ENCODE peak calls at places on chromosomes 12 and 14, in ten cellular contexts. One of them, this sample, is unnamed.

GRCh38 chr12:23929906-23930305 is 19.6 kb downstream of the SOX5 start:
- DNase-seq in body of pancreas: no peak
- DNase-seq in globus pallidus: no peak
- DNase-seq in tibial artery: no peak
- DNase-seq in pons: no peak
- DNase-seq in stimulated activated CD8-positive, alpha-beta memory T cell treated with anti-CD3 and anti-CD28 coated beads, Interleukin-4, amount 100 ng/mL, for 1 hour: no peak
- DNase-seq in stimulated activated CD4-positive, alpha-beta T cell treated with anti-CD3 and anti-CD28 coated beads, Interleukin-1b, Interleukin-23, amount 100 ng/mL, for 24 hours: no peak
- DNase-seq in ureter: no peak
- DNase-seq in left ventricle myocardium superior: no peak
- DNase-seq in SW480: no peak
- DNase-seq in this sample: no peak

GRCh38 chr14:69685716-69686115 is 74.3 kb downstream of the SUSD6 start:
- DNase-seq in stimulated activated CD8-positive, alpha-beta memory T cell treated with anti-CD3 and anti-CD28 coated beads, Interleukin-4, amount 100 ng/mL, for 1 hour: no peak
- DNase-seq in tibial artery: peak
- DNase-seq in ureter: no peak
- DNase-seq in stimulated activated CD4-positive, alpha-beta T cell treated with anti-CD3 and anti-CD28 coated beads, Interleukin-1b, Interleukin-23, amount 100 ng/mL, for 24 hours: no peak
- DNase-seq in globus pallidus: peak
- DNase-seq in left ventricle myocardium superior: peak
- DNase-seq in pons: peak
- DNase-seq in body of pancreas: peak
- DNase-seq in SW480: no peak
- DNase-seq in this sample: peak

GRCh38 chr12:109255377-109255776 is 53.7 kb downstream of the FOXN4 start:
- DNase-seq in left ventricle myocardium superior: no peak
- DNase-seq in SW480: no peak
- DNase-seq in globus pallidus: peak
- DNase-seq in stimulated activated CD4-positive, alpha-beta T cell treated with anti-CD3 and anti-CD28 coated beads, Interleukin-1b, Interleukin-23, amount 100 ng/mL, for 24 hours: no peak
- DNase-seq in tibial artery: no peak
- DNase-seq in body of pancreas: no peak
- DNase-seq in stimulated activated CD8-positive, alpha-beta memory T cell treated with anti-CD3 and anti-CD28 coated beads, Interleukin-4, amount 100 ng/mL, for 1 hour: no peak
- DNase-seq in ureter: no peak
- DNase-seq in pons: peak
- DNase-seq in this sample: no peak

GRCh38 chr12:69350777-69351176 is 2.6 kb downstream of the LYZ start:
- DNase-seq in tibial artery: no peak
- DNase-seq in ureter: no peak
- DNase-seq in pons: no peak
- DNase-seq in SW480: no peak
- DNase-seq in left ventricle myocardium superior: no peak
- DNase-seq in stimulated activated CD8-positive, alpha-beta memory T cell treated with anti-CD3 and anti-CD28 coated beads, Interleukin-4, amount 100 ng/mL, for 1 hour: no peak
- DNase-seq in globus pallidus: no peak
- DNase-seq in body of pancreas: no peak
- DNase-seq in stimulated activated CD4-positive, alpha-beta T cell treated with anti-CD3 and anti-CD28 coated beads, Interleukin-1b, Interleukin-23, amount 100 ng/mL, for 24 hours: no peak
- DNase-seq in this sample: no peak

GRCh38 chr14:23446291-23446851 is 10.9 kb upstream of the MYH7 start:
- DNase-seq in stimulated activated CD4-positive, alpha-beta T cell treated with anti-CD3 and anti-CD28 coated beads, Interleukin-1b, Interleukin-23, amount 100 ng/mL, for 24 hours: no peak
- DNase-seq in globus pallidus: no peak
- DNase-seq in left ventricle myocardium superior: no peak
- DNase-seq in SW480: no peak
- DNase-seq in ureter: peak
- DNase-seq in pons: no peak
- DNase-seq in tibial artery: no peak
- DNase-seq in body of pancreas: no peak
- DNase-seq in stimulated activated CD8-positive, alpha-beta memory T cell treated with anti-CD3 and anti-CD28 coated beads, Interleukin-4, amount 100 ng/mL, for 1 hour: no peak
- DNase-seq in this sample: no peak

GRCh38 chr14:96268426-96269358 is 12.7 kb downstream of the BDKRB1 start:
- DNase-seq in SW480: peak
- DNase-seq in pons: no peak
- DNase-seq in stimulated activated CD8-positive, alpha-beta memory T cell treated with anti-CD3 and anti-CD28 coated beads, Interleukin-4, amount 100 ng/mL, for 1 hour: no peak
- DNase-seq in left ventricle myocardium superior: peak
- DNase-seq in tibial artery: peak
- DNase-seq in body of pancreas: peak
- DNase-seq in stimulated activated CD4-positive, alpha-beta T cell treated with anti-CD3 and anti-CD28 coated beads, Interleukin-1b, Interleukin-23, amount 100 ng/mL, for 24 hours: no peak
- DNase-seq in globus pallidus: no peak
- DNase-seq in ureter: peak
- DNase-seq in this sample: no peak

GRCh38 chr14:26636571-26636970 is 38.7 kb upstream of the NOVA1 start:
- DNase-seq in SW480: no peak
- DNase-seq in left ventricle myocardium superior: no peak
- DNase-seq in body of pancreas: no peak
- DNase-seq in stimulated activated CD8-positive, alpha-beta memory T cell treated with anti-CD3 and anti-CD28 coated beads, Interleukin-4, amount 100 ng/mL, for 1 hour: no peak
- DNase-seq in globus pallidus: no peak
- DNase-seq in tibial artery: no peak
- DNase-seq in pons: peak
- DNase-seq in ureter: no peak
- DNase-seq in stimulated activated CD4-positive, alpha-beta T cell treated with anti-CD3 and anti-CD28 coated beads, Interleukin-1b, Interleukin-23, amount 100 ng/mL, for 24 hours: no peak
- DNase-seq in this sample: no peak

GRCh38 chr14:73014105-73014504 is 12.8 kb downstream of the ZFYVE1 start:
- DNase-seq in stimulated activated CD4-positive, alpha-beta T cell treated with anti-CD3 and anti-CD28 coated beads, Interleukin-1b, Interleukin-23, amount 100 ng/mL, for 24 hours: no peak
- DNase-seq in pons: peak
- DNase-seq in stimulated activated CD8-positive, alpha-beta memory T cell treated with anti-CD3 and anti-CD28 coated beads, Interleukin-4, amount 100 ng/mL, for 1 hour: no peak
- DNase-seq in tibial artery: no peak
- DNase-seq in left ventricle myocardium superior: no peak
- DNase-seq in body of pancreas: no peak
- DNase-seq in SW480: no peak
- DNase-seq in globus pallidus: no peak
- DNase-seq in ureter: no peak
- DNase-seq in this sample: no peak

GRCh38 chr12:113391650-113392340 is 11.9 kb downstream of the SDS start:
- DNase-seq in stimulated activated CD4-positive, alpha-beta T cell treated with anti-CD3 and anti-CD28 coated beads, Interleukin-1b, Interleukin-23, amount 100 ng/mL, for 24 hours: no peak
- DNase-seq in globus pallidus: no peak
- DNase-seq in ureter: no peak
- DNase-seq in left ventricle myocardium superior: no peak
- DNase-seq in body of pancreas: no peak
- DNase-seq in pons: no peak
- DNase-seq in tibial artery: no peak
- DNase-seq in stimulated activated CD8-positive, alpha-beta memory T cell treated with anti-CD3 and anti-CD28 coated beads, Interleukin-4, amount 100 ng/mL, for 1 hour: no peak
- DNase-seq in SW480: no peak
- DNase-seq in this sample: no peak

GRCh38 chr12:89821901-89822300 is 113.3 kb upstream of the ATP2B1 start:
- DNase-seq in stimulated activated CD8-positive, alpha-beta memory T cell treated with anti-CD3 and anti-CD28 coated beads, Interleukin-4, amount 100 ng/mL, for 1 hour: no peak
- DNase-seq in pons: no peak
- DNase-seq in tibial artery: no peak
- DNase-seq in stimulated activated CD4-positive, alpha-beta T cell treated with anti-CD3 and anti-CD28 coated beads, Interleukin-1b, Interleukin-23, amount 100 ng/mL, for 24 hours: no peak
- DNase-seq in ureter: no peak
- DNase-seq in SW480: no peak
- DNase-seq in left ventricle myocardium superior: no peak
- DNase-seq in body of pancreas: no peak
- DNase-seq in globus pallidus: no peak
- DNase-seq in this sample: no peak